ENCODE peak calls at places on chromosomes 3 and 15, in four cellular contexts. U, N, H and I are unnamed samples.

GRCh38 chr3:149577801-149578200 is 80.0 kb downstream of the WWTR1 start:
- DNase-seq in N (no peak), H (no peak), U (no peak), I (no peak)

GRCh38 chr3:38152660-38153059 is 12.7 kb upstream of the OXSR1 start:
- DNase-seq in N (no peak), U (no peak), H (no peak), I (no peak)

GRCh38 chr3:86702381-86702958 is 288.5 kb downstream of the VGLL3 start:
- DNase-seq in H (peak; percentile 26), U (peak; percentile 18), N (no peak), I (no peak)

GRCh38 chr3:171874251-171874679 is 31.1 kb downstream of the TMEM212 start:
- DNase-seq in U (peak; percentile 98), N (no peak), H (no peak), I (no peak)

GRCh38 chr3:126339466-126339865 is 17.7 kb downstream of the KLF15 start:
- DNase-seq in N (no peak), H (no peak), U (no peak), I (no peak)

GRCh38 chr3:40915346-40915865 is 283.9 kb upstream of the CTNNB1 start:
- DNase-seq in U (no peak), N (no peak), H (no peak), I (no peak)

GRCh38 chr3:37668831-37669610 is 192.7 kb upstream of the CTDSPL start:
- DNase-seq in N (no peak), U (no peak), H (no peak), I (no peak)

GRCh38 chr3:179181993-179182551 is 33.9 kb downstream of the PIK3CA start:
- DNase-seq in N (no peak), H (peak; percentile 47), U (peak; percentile 44), I (peak; percentile 44)

GRCh38 chr15:98547741-98548166 is 100.6 kb upstream of the IGF1R start:
- DNase-seq in N (no peak), U (no peak), H (no peak), I (peak; percentile 79)

GRCh38 chr15:71709808-71710418 is 100.4 kb upstream of the NR2E3 start:
- DNase-seq in U (peak; percentile 48), H (no peak), N (no peak), I (no peak)

GRCh38 chr3:193853511-193854219 is 260.7 kb downstream of the OPA1 start:
- DNase-seq in H (peak; percentile 39), U (no peak), N (no peak), I (no peak)

GRCh38 chr15:36527512-36528162 is 51.8 kb upstream of the CDIN1 start:
- DNase-seq in U (no peak), H (no peak), N (no peak), I (no peak)

GRCh38 chr15:22967084-22967770 is 12.9 kb downstream of the CYFIP1 start:
- DNase-seq in U (no peak), N (no peak), H (no peak), I (no peak)

GRCh38 chr15:78943692-78944091 is 1.2 kb downstream of the CTSH start:
- DNase-seq in U (no peak), H (no peak), N (no peak), I (no peak)

GRCh38 chr3:127680790-127681189 is 8.0 kb downstream of the ABTB1 start:
- DNase-seq in N (no peak), U (no peak), H (no peak), I (no peak)

GRCh38 chr15:100596792-100597191 is 5.2 kb downstream of the LINS1 start:
- DNase-seq in U (no peak), H (no peak), N (peak; percentile 80), I (no peak)